ENCODE peak calls at places on chromosome 21, in six cellular contexts. F is SK-N-SH, J is GM23248, D is HCT116, G is neural progenitor cell, N is MM.1S. K is an unnamed sample.

GRCh38 chr21:41802684-41803083 is 35.8 kb upstream of the RIPK4 start:
- DNase-seq in F (no peak), J (peak), D (no peak), G (no peak), N (no peak), K (peak)

GRCh38 chr21:42599486-42599885 is 53.9 kb upstream of the PDE9A start:
- DNase-seq in F (no peak), J (no peak), D (no peak), G (no peak), N (no peak), K (no peak)

GRCh38 chr21:32101206-32101763 is 177.6 kb downstream of the MIS18A start:
- DNase-seq in F (no peak), J (no peak), D (no peak), G (no peak), N (no peak), K (no peak)

GRCh38 chr21:44957047-44957831 is 17.4 kb downstream of the SLX9 start:
- DNase-seq in F (no peak), J (no peak), D (no peak), G (no peak), N (no peak), K (no peak)

GRCh38 chr21:25818156-25818950 is 83.6 kb downstream of the GABPA start:
- DNase-seq in F (no peak), J (no peak), D (no peak), G (peak), N (peak), K (no peak)

GRCh38 chr21:42706765-42707164 is 53.3 kb downstream of the PDE9A start:
- DNase-seq in F (no peak), J (no peak), D (no peak), G (no peak), N (no peak), K (no peak)

GRCh38 chr21:43192501-43193081 is 23.8 kb downstream of the CRYAA start:
- DNase-seq in F (no peak), J (no peak), D (no peak), G (no peak), N (no peak), K (no peak)

GRCh38 chr21:41562101-41563000 is 54.4 kb upstream of the TMPRSS2 start:
- DNase-seq in F (no peak), J (peak), D (no peak), G (no peak), N (peak), K (no peak)

GRCh38 chr21:33214056-33214455 is 15.7 kb upstream of the IFNAR2 start:
- DNase-seq in F (no peak), J (no peak), D (no peak), G (no peak), N (no peak), K (no peak)

GRCh38 chr21:44947111-44947929 is 7.5 kb downstream of the SLX9 start:
- DNase-seq in F (no peak), J (peak), D (no peak), G (no peak), N (no peak), K (peak)

GRCh38 chr21:32494946-32495703 is 82.6 kb downstream of the EVA1C start:
- DNase-seq in F (no peak), J (peak), D (no peak), G (no peak), N (no peak), K (peak)

GRCh38 chr21:22355949-22356348 is 1357.7 kb downstream of the NCAM2 start:
- DNase-seq in F (no peak), J (no peak), D (no peak), G (no peak), N (no peak), K (peak)

GRCh38 chr21:42653492-42654061 is at the start of gene PDE9A:
- DNase-seq in F (peak), J (peak), D (no peak), G (peak), N (no peak), K (no peak)

GRCh38 chr21:33028759-33029511 is 3.2 kb downstream of the OLIG2 start:
- DNase-seq in F (no peak), J (peak), D (no peak), G (peak), N (peak), K (no peak)

GRCh38 chr21:42781150-42781980 is 98.0 kb downstream of the WDR4 start:
- DNase-seq in F (peak), J (peak), D (no peak), G (peak), N (no peak), K (peak)

GRCh38 chr21:38775733-38776132 is 30.0 kb upstream of the ETS2 start:
- DNase-seq in F (no peak), J (no peak), D (no peak), G (no peak), N (no peak), K (no peak)

GRCh38 chr21:38774586-38775285 is 31.0 kb upstream of the ETS2 start:
- DNase-seq in F (no peak), J (no peak), D (no peak), G (no peak), N (no peak), K (no peak)

GRCh38 chr21:38777521-38777920 is 28.2 kb upstream of the ETS2 start:
- DNase-seq in F (no peak), J (no peak), D (no peak), G (no peak), N (no peak), K (no peak)

GRCh38 chr21:38774152-38774551 is 31.6 kb upstream of the ETS2 start:
- DNase-seq in F (no peak), J (no peak), D (no peak), G (no peak), N (no peak), K (no peak)

GRCh38 chr21:38777015-38777414 is 28.7 kb upstream of the ETS2 start:
- DNase-seq in F (no peak), J (no peak), D (no peak), G (no peak), N (no peak), K (no peak)
- H3K9ac ChIP-seq in F (no peak), J (no peak), D (no peak), G (no peak), N (no peak), K (no peak)

GRCh38 chr21:28714795-28715464 is 277.7 kb downstream of the LTN1 start:
- DNase-seq in F (no peak), J (peak), D (no peak), G (no peak), N (no peak), K (no peak)

GRCh38 chr21:28725396-28725795 is 267.3 kb downstream of the LTN1 start:
- DNase-seq in F (no peak), J (no peak), D (no peak), G (no peak), N (no peak), K (no peak)

GRCh38 chr21:28723666-28724065 is 269.0 kb downstream of the LTN1 start:
- DNase-seq in F (no peak), J (no peak), D (no peak), G (no peak), N (no peak), K (no peak)

GRCh38 chr21:28719731-28720130 is 272.9 kb downstream of the LTN1 start:
- DNase-seq in F (no peak), J (peak), D (no peak), G (no peak), N (no peak), K (no peak)
- TF ChIP-seq EZH2phosphoT487 in F (no peak), J (no peak), D (no peak), G (no peak), N (no peak), K (no peak)

GRCh38 chr21:38170283-38170682 is 86.5 kb upstream of the KCNJ15 start:
- DNase-seq in F (no peak), J (peak), D (no peak), G (peak), N (peak), K (peak)
- H3K4me2 ChIP-seq in F (no peak), J (no peak), D (no peak), G (no peak), N (no peak), K (no peak)

GRCh38 chr21:29194342-29194741 is 63.9 kb downstream of the MAP3K7CL start:
- DNase-seq in F (no peak), J (no peak), D (no peak), G (no peak), N (no peak), K (peak)

GRCh38 chr21:29194847-29195246 is 64.4 kb downstream of the MAP3K7CL start:
- DNase-seq in F (no peak), J (peak), D (no peak), G (no peak), N (no peak), K (peak)

GRCh38 chr21:29193907-29194306 is 63.5 kb downstream of the MAP3K7CL start:
- DNase-seq in F (no peak), J (no peak), D (no peak), G (no peak), N (no peak), K (peak)

GRCh38 chr21:29196021-29196663 is 65.7 kb downstream of the MAP3K7CL start:
- DNase-seq in F (peak), J (peak), D (peak), G (no peak), N (peak), K (peak)

GRCh38 chr21:29196664-29197052 is 66.2 kb downstream of the MAP3K7CL start:
- DNase-seq in F (no peak), J (peak), D (no peak), G (no peak), N (no peak), K (peak)
- H3K9ac ChIP-seq in F (peak), J (peak), D (no peak), G (no peak), N (no peak), K (peak)

DNA sequence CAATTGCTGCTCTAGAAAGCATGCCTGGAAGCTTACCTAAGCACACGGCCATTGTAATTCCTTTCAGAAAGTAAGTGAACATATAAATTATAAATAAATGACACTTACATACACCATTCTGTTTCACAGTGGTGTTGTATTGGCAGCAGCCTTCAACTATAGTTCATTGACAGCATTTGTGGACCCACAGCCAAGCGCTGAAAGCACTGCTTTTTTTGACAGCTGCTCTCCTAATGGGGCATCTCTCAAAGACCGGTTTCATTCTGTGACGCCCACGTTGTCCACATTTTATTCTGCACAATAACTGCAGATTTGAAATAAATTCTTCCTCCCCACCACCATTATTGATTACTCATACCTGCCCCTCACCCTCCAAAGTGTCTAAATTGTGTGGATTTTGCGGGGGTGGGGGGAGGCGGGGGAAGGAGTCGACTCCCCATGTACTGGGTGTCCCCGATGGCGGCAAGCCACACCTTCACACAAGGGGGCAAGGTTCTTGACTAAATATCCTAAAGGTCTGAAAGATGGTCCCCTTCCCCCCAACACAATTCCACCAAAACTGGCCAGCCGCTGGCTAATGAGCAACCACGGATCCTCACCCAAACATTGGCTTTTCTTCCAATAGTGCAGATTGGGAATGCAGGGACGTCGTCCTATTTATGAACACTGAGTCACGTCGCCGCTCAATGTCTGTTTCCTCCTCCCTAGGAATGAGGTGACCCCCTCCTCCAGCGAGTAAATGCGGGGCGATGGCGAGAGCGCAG is 1.1 kb downstream of the RCAN1 start:
- DNase-seq in F (peak), J (peak), D (no peak), G (peak), N (no peak), K (peak)
- TF ChIP-seq EZH2phosphoT487 in F (no peak), J (no peak), D (no peak), G (peak), N (no peak), K (no peak)

GRCh38 chr21:20720623-20721022 is 277.6 kb upstream of the NCAM2 start:
- DNase-seq in F (no peak), J (no peak), D (no peak), G (no peak), N (no peak), K (peak)
- H3K4me2 ChIP-seq in F (peak), J (no peak), D (no peak), G (no peak), N (no peak), K (no peak)

GRCh38 chr21:29208666-29209059 is 78.2 kb downstream of the MAP3K7CL start:
- DNase-seq in F (no peak), J (peak), D (no peak), G (no peak), N (no peak), K (peak)
- H3K9ac ChIP-seq in F (peak), J (peak), D (no peak), G (no peak), N (no peak), K (peak)

GRCh38 chr21:18222346-18222745 is 22.3 kb upstream of the CHODL start:
- DNase-seq in F (no peak), J (no peak), D (no peak), G (no peak), N (no peak), K (no peak)

GRCh38 chr21:18218331-18218730 is 26.3 kb upstream of the CHODL start:
- DNase-seq in F (no peak), J (no peak), D (no peak), G (no peak), N (no peak), K (no peak)

DNA sequence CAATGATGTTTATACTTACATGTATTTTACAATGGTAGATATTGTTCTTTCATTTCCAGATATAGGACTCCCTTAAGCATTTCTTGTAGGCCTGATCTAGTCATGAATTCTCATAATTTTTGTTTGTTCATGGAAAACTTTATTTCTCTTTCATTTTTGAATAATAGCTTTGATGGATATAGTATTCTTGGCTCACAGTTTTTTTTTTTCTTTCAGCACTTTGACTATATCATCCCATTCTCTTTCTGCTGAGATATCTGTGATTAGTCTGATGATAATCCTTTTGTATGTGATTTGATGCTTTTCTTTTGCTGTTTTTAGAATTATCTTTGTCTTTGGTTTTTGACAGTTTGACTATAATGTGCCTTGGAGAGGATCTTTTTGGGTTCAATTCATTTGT is 24.1 kb upstream of the CHODL start:
- DNase-seq in F (no peak), J (no peak), D (no peak), G (no peak), N (no peak), K (no peak)
- TF ChIP-seq EZH2phosphoT487 in F (no peak), J (no peak), D (no peak), G (no peak), N (no peak), K (no peak)

GRCh38 chr21:46196733-46197132 is 12.5 kb upstream of the SPATC1L start:
- DNase-seq in F (peak), J (no peak), D (no peak), G (no peak), N (no peak), K (no peak)
- H3K4me2 ChIP-seq in F (no peak), J (no peak), D (no peak), G (no peak), N (no peak), K (no peak)

K was measured in PC-3.